ENCODE peak calls at places on chromosome 17, in six cellular contexts. A is CMK; H is cardiac muscle cell; W is AG20443; J is activated T-cell treated with anti-CD3 and anti-CD28 coated beads, Interleukin-2, amount 50 U/mL, for 4 hours; C is RPMI7951. N is an unnamed sample.
A peak's percentile ranks its signal among the peaks of the same experiment; 100 is the strongest.

GRCh38 chr17:48878920-48879898 is 13.4 kb upstream of the ATP5MC1 start:
- DNase-seq in A (peak; percentile 67), C (peak; percentile 57), J (peak; percentile 48), W (peak; percentile 86), H (peak; percentile 79), N (peak; percentile 79)

GRCh38 chr17:9072626-9073339 is 51.5 kb downstream of the NTN1 start:
- DNase-seq in H (peak; percentile 27), W (peak; percentile 43), C (no peak), J (no peak), A (no peak), N (peak; percentile 63)

GRCh38 chr17:72187544-72187943 is 66.7 kb downstream of the SOX9 start:
- DNase-seq in J (no peak), C (peak; percentile 23), W (no peak), H (peak; percentile 85), A (no peak), N (no peak)

GRCh38 chr17:74274060-74274702 is at the start of gene DNAI2:
- DNase-seq in J (no peak), W (no peak), H (peak; percentile 18), C (no peak), A (no peak), N (peak; percentile 40)

GRCh38 chr17:28755486-28755885 is 11.7 kb downstream of the TRAF4 start:
- DNase-seq in W (peak; percentile 38), H (no peak), J (no peak), C (peak; percentile 33), A (no peak), N (no peak)

GRCh38 chr17:81810892-81811704 is 7.1 kb downstream of the GCGR start:
- DNase-seq in J (no peak), A (no peak), C (no peak), H (no peak), W (no peak), N (no peak)

GRCh38 chr17:74862108-74862901 is 2.6 kb upstream of the GRIN2C start:
- DNase-seq in H (peak; percentile 63), W (peak; percentile 75), C (peak; percentile 25), J (peak; percentile 61), A (no peak), N (peak; percentile 76)

GRCh38 chr17:1878419-1879121 is 48.8 kb downstream of the RPA1 start:
- DNase-seq in A (no peak), C (peak; percentile 7), H (no peak), W (peak; percentile 37), J (no peak), N (no peak)

GRCh38 chr17:41678411-41678906 is 10.2 kb upstream of the EIF1 start:
- DNase-seq in J (no peak), C (peak; percentile 72), W (peak; percentile 31), H (no peak), A (no peak), N (no peak)

GRCh38 chr17:82416771-82417170 is 1.4 kb upstream of the HEXD start:
- DNase-seq in H (no peak), A (no peak), W (no peak), C (no peak), J (no peak), N (no peak)

GRCh38 chr17:19413725-19414124 is 2.7 kb downstream of the RNF112 start:
- DNase-seq in C (no peak), A (no peak), W (no peak), J (no peak), H (no peak), N (no peak)